ENCODE peak calls at places on chromosome 5, in six cellular contexts. J, H, R, A, V and W are unnamed samples. For H3K36me3, the result is how much of the 10 kb centered on the place peaks cover.

GRCh38 chr5:121189569-121190305 is 661.9 kb upstream of the FTMT start:
- DNase-seq in J (peak), H (no peak), R (peak), A (no peak), V (no peak), W (no peak)

GRCh38 chr5:128927644-128928043 is 37.6 kb upstream of the SLC27A6 start:
- DNase-seq in J (no peak), H (no peak), R (no peak), A (no peak), V (no peak), W (no peak)

GRCh38 chr5:142817961-142818431 is 47.8 kb downstream of the ARHGAP26 start:
- DNase-seq in J (peak), H (no peak), R (peak), A (no peak), V (no peak), W (peak)

GRCh38 chr5:149667084-149667826 is 62.9 kb upstream of the PPARGC1B start:
- DNase-seq in J (no peak), H (no peak), R (peak), A (no peak), V (no peak), W (no peak)

GRCh38 chr5:73229271-73229670 is 56.3 kb downstream of the TMEM174 start:
- DNase-seq in J (no peak), H (no peak), R (no peak), A (no peak), V (no peak), W (no peak)

GRCh38 chr5:92401492-92401891 is 1018.4 kb upstream of the ARRDC3 start:
- DNase-seq in J (no peak), H (no peak), R (peak), A (no peak), V (peak), W (no peak)

GRCh38 chr5:68066277-68066955 is 149.1 kb upstream of the PIK3R1 start:
- DNase-seq in J (no peak), H (no peak), R (no peak), A (no peak), V (no peak), W (no peak)

GRCh38 chr5:14176888-14177287 is 33.7 kb downstream of the TRIO start:
- DNase-seq in J (no peak), H (no peak), R (no peak), A (no peak), V (no peak), W (no peak)

GRCh38 chr5:177494356-177495195 is 2.8 kb downstream of the PDLIM7 start:
- DNase-seq in J (peak), H (peak), R (peak), A (peak), V (peak), W (no peak)

GRCh38 chr5:177384134-177384533 is at the start of gene SLC34A1:
- DNase-seq in J (no peak), H (no peak), R (no peak), A (no peak), V (no peak), W (no peak)

GRCh38 chr5:120843390-120843980 is 379.4 kb downstream of the PRR16 start:
- DNase-seq in J (no peak), H (no peak), R (no peak), A (no peak), V (no peak), W (no peak)

GRCh38 chr5:176891331-176891958 is 7.7 kb downstream of the HK3 start:
- DNase-seq in J (no peak), H (peak), R (no peak), A (no peak), V (no peak), W (peak)

GRCh38 chr5:169911448-169912212 is 68.7 kb downstream of the INSYN2B start:
- DNase-seq in J (no peak), H (no peak), R (no peak), A (no peak), V (no peak), W (no peak)

GRCh38 chr5:179319741-179320281 is 25.4 kb downstream of the ADAMTS2 start:
- DNase-seq in J (peak), H (peak), R (peak), A (no peak), V (no peak), W (no peak)

GRCh38 chr5:81856948-81857928 is 106.3 kb upstream of the SSBP2 start:
- DNase-seq in J (peak), H (peak), R (no peak), A (peak), V (no peak), W (no peak)

GRCh38 chr5:57956606-57957005 is 474.0 kb upstream of the ACTBL2 start:
- DNase-seq in J (no peak), H (no peak), R (no peak), A (no peak), V (no peak), W (no peak)

GRCh38 chr5:149452007-149452664 is 73.0 kb upstream of the IL17B start:
- DNase-seq in J (peak), H (no peak), R (peak), A (peak), V (no peak), W (no peak)

GRCh38 chr5:22734907-22735306 is 118.2 kb downstream of the CDH12 start:
- DNase-seq in J (no peak), H (no peak), R (no peak), A (no peak), V (no peak), W (no peak)

GRCh38 chr5:110807174-110807573 is 68.4 kb downstream of the SLC25A46 start:
- DNase-seq in J (peak), H (no peak), R (peak), A (peak), V (no peak), W (peak)

GRCh38 chr5:58322453-58322852 is 137.4 kb downstream of the PLK2 start:
- DNase-seq in J (no peak), H (no peak), R (peak), A (no peak), V (no peak), W (no peak)

GRCh38 chr5:68187268-68188055 is 28.1 kb upstream of the PIK3R1 start:
- DNase-seq in J (no peak), H (peak), R (peak), A (peak), V (peak), W (no peak)

GRCh38 chr5:10220253-10220652 is 29.4 kb downstream of the ATPSCKMT start:
- DNase-seq in J (no peak), H (no peak), R (no peak), A (no peak), V (no peak), W (no peak)

GRCh38 chr5:53362521-53362941 is 117.9 kb upstream of the FST start:
- DNase-seq in J (no peak), H (no peak), R (peak), A (no peak), V (no peak), W (no peak)

GRCh38 chr5:113027431-113027830 is 50.8 kb downstream of the DCP2 start:
- DNase-seq in J (no peak), H (no peak), R (no peak), A (no peak), V (no peak), W (no peak)

GRCh38 chr5:9766581-9766980 is 136.4 kb upstream of the TAS2R1 start:
- DNase-seq in J (no peak), H (no peak), R (peak), A (no peak), V (no peak), W (no peak)

GRCh38 chr5:79959407-79959806 is 31.7 kb downstream of the MTX3 start:
- DNase-seq in J (no peak), H (no peak), R (no peak), A (no peak), V (no peak), W (no peak)

GRCh38 chr5:176884571-176884890 is 14.6 kb downstream of the HK3 start:
- DNase-seq in J (no peak), H (peak), R (no peak), A (no peak), V (no peak), W (no peak)

GRCh38 chr5:120576588-120576987 is 112.5 kb downstream of the PRR16 start:
- DNase-seq in J (no peak), H (no peak), R (no peak), A (no peak), V (no peak), W (no peak)

GRCh38 chr5:131974622-131974955 is 29.1 kb upstream of the MEIKIN start:
- DNase-seq in J (no peak), H (no peak), R (no peak), A (no peak), V (no peak), W (no peak)

GRCh38 chr5:141363952-141364660 is at the start of gene PCDHGA5:
- DNase-seq in J (no peak), H (peak), R (peak), A (no peak), V (no peak), W (no peak)

GRCh38 chr5:104757915-104758314 is 1195.3 kb upstream of the NUDT12 start:
- DNase-seq in J (no peak), H (no peak), R (no peak), A (no peak), V (no peak), W (no peak)

GRCh38 chr5:116488334-116488733 is 86.3 kb downstream of the SEMA6A start:
- DNase-seq in J (no peak), H (no peak), R (no peak), A (no peak), V (no peak), W (no peak)

GRCh38 chr5:137752873-137753226 is 1.3 kb downstream of the HNRNPA0 start:
- DNase-seq in J (no peak), H (no peak), R (peak), A (no peak), V (no peak), W (peak)

GRCh38 chr5:32225445-32225844 is 51.3 kb upstream of the GOLPH3 start:
- DNase-seq in J (no peak), H (no peak), R (peak), A (no peak), V (no peak), W (no peak)
- H3K36me3 ChIP-seq in J (under half), H (under half), R (under half), A (under half), V (under half), W (under half)

DNA sequence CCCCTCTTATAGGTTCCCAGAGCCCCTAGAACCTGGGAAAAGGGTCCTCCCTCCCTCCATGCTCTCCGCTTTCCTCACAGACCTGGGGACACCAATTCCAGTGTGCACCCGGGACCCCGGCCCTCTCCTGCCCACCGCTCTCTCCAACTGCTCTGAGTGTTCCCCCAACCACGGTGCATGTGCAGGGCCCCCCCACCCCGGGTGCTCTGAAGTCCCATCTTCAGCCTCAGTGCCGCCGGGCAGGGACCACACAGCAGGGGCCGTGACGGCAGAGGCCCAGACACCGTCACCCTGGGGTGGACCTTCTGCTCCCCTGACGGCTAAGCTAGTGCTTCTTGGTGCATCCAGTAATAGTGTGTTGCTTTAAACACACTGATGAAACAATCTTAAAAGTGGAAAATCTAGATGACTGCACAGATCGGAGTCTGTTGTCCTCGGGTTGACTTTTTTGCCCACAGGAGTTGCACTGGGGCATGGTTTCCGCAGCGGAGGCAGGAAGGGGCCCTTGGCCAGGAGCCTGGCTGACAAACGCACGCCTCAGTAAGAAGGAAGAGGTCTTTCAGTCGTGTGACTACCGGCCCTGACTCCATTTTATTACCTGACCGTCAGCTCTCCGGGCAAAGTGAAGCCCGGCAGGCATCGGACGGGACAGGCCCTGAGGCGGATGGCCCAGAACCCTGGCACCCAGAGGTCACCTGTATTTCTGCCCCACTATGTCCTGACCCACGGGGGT is 36.2 kb upstream of the SLC6A3 start:
- DNase-seq in J (no peak), H (no peak), R (no peak), A (no peak), V (no peak), W (no peak)
- H3K36me3 ChIP-seq in J (under half), H (under half), R (under half), A (under half), V (half or more), W (under half)

GRCh38 chr5:139361821-139362429 is 20.3 kb downstream of the PAIP2 start:
- DNase-seq in J (no peak), H (no peak), R (no peak), A (no peak), V (no peak), W (no peak)

GRCh38 chr5:139360384-139360783 is 18.7 kb downstream of the PAIP2 start:
- DNase-seq in J (no peak), H (no peak), R (no peak), A (no peak), V (no peak), W (no peak)

GRCh38 chr5:139363937-139364336 is 19.2 kb downstream of the SLC23A1 start:
- DNase-seq in J (no peak), H (no peak), R (no peak), A (no peak), V (no peak), W (no peak)

GRCh38 chr5:139368613-139369012 is 14.5 kb downstream of the SLC23A1 start:
- DNase-seq in J (no peak), H (no peak), R (no peak), A (no peak), V (no peak), W (no peak)

DNA sequence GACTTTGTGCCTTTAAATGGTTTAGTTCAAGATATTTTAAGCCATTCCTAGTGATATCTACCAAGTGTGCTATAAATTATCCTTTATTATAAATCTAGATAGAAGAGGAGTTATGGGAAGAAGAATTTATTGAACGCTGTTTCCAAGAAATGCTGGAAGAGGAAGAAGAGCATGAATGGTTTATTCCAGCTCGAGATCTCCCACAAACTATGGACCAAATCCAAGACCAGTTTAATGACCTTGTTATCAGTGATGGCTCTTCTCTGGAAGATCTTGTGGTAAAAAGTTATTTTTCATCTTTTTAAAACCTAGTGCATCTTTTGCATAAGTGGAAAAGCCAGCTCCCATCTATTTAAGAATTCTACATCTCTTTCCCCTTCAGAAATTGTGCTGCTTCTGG is 18.6 kb downstream of the SLC23A1 start:
- DNase-seq in J (no peak), H (no peak), R (no peak), A (no peak), V (no peak), W (no peak)
- H3K36me3 ChIP-seq in J (under half), H (under half), R (under half), A (half or more), V (under half), W (under half)

DNA sequence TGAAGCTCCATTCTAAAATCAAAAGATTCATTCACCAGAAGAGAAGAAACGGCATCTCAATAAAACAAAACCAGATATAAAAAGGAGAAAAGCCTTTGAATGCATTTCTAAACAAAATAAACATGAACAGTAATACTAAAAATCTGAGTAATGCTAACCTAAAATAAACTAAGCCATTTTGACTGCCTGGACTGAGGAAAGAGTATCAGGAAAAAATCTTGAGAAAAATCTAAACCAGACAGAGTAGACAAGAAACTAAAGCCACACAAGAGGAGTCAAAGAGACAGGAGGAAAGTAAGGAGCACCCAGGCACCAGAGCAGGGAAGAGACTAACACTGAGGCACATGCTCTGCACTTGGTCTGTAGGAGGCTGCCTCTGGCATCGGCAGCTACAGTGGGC is 50.4 kb downstream of the DROSHA start:
- DNase-seq in J (no peak), H (no peak), R (no peak), A (no peak), V (no peak), W (no peak)
- H3K36me3 ChIP-seq in J (under half), H (under half), R (under half), A (under half), V (under half), W (under half)

GRCh38 chr5:96756985-96757384 is 50.8 kb downstream of the ERAP1 start:
- DNase-seq in J (no peak), H (no peak), R (no peak), A (no peak), V (no peak), W (no peak)
- H3K36me3 ChIP-seq in J (under half), H (under half), R (under half), A (half or more), V (under half), W (half or more)

GRCh38 chr5:37326536-37326935 is 44.4 kb downstream of the NUP155 start:
- DNase-seq in J (no peak), H (no peak), R (no peak), A (no peak), V (no peak), W (no peak)

GRCh38 chr5:37323607-37324006 is 47.3 kb downstream of the NUP155 start:
- DNase-seq in J (no peak), H (no peak), R (no peak), A (no peak), V (no peak), W (no peak)
- H3K36me3 ChIP-seq in J (under half), H (under half), R (half or more), A (half or more), V (half or more), W (under half)

GRCh38 chr5:151106509-151106908 is 25.7 kb upstream of the TNIP1 start:
- DNase-seq in J (no peak), H (peak), R (no peak), A (no peak), V (no peak), W (no peak)

GRCh38 chr5:151107738-151108520 is 27.1 kb upstream of the TNIP1 start:
- DNase-seq in J (peak), H (no peak), R (peak), A (peak), V (no peak), W (peak)

GRCh38 chr5:151106073-151106472 is 25.2 kb upstream of the TNIP1 start:
- DNase-seq in J (no peak), H (no peak), R (no peak), A (no peak), V (no peak), W (no peak)

GRCh38 chr5:151108566-151108965 is 27.7 kb upstream of the TNIP1 start:
- DNase-seq in J (peak), H (peak), R (no peak), A (no peak), V (no peak), W (no peak)

DNA sequence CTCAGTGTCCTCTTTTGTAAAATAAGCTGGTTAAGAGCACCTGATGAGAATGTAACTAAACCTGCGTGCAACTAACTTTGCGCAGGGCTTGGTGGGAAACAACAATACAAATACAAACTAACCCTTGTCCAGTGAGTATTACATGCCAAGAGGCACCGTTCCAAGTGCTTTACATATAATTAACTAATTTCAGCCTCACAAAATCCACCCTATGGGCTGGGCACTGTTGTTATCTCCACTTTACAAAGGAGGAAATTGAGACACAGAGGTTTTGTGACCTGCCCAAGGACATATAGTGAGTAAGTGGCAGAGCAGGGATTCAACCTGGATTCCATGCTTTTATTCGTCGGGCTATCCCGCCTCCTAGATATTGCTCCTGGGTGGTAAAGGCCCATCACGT is 26.2 kb upstream of the TNIP1 start:
- DNase-seq in J (no peak), H (no peak), R (no peak), A (no peak), V (no peak), W (peak)
- H3K36me3 ChIP-seq in J (under half), H (under half), R (half or more), A (half or more), V (half or more), W (under half)

GRCh38 chr5:157509587-157509986 is 49.6 kb downstream of the NIPAL4 start:
- DNase-seq in J (no peak), H (no peak), R (no peak), A (no peak), V (no peak), W (no peak)
- H3K36me3 ChIP-seq in J (under half), H (under half), R (under half), A (under half), V (half or more), W (under half)

GRCh38 chr5:65840071-65840470 is 86.3 kb upstream of the ERBIN start:
- DNase-seq in J (no peak), H (no peak), R (no peak), A (no peak), V (no peak), W (no peak)
- H3K36me3 ChIP-seq in J (under half), H (under half), R (under half), A (under half), V (under half), W (under half)

DNA sequence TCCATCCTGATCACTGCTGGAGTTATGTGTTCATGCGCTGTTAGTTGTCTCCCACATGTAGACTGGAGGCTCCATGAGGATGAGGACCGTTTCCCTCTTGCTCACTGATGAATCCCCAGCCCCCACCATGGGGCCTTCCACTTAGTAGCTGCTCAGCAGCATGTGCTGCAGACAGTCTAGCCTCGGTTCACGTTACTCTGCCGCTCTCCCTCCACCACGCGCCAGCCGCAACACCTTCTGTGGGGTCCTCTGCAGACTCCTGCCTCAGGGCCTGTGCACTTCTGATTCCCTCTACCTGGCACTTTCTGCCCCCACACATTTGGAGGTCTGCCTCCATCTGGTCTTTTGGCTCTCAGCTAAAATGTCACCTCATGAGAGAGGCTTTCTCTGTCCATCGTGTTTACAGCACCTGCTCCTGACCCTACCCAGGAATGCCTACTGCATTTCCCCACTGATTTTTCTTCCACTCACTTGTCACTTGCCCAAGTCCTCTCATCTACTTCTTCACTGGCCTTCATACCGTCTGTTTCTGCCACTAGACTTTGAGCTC is 36.3 kb downstream of the STK10 start:
- DNase-seq in J (no peak), H (peak), R (no peak), A (no peak), V (no peak), W (no peak)
- H3K36me3 ChIP-seq in J (under half), H (under half), R (under half), A (under half), V (under half), W (under half)